ENCODE peak calls at places on chromosomes 2 and 18, in four cellular contexts. C is breast epithelium, J is aorta, P is small intestine. G is an unnamed sample.

GRCh38 chr2:232039086-232039485 is 77.6 kb downstream of the DIS3L2 start:
- DNase-seq in J (no peak), C (no peak), P (no peak), G (no peak)

GRCh38 chr2:24918326-24919099 is 1.5 kb downstream of the ADCY3 start:
- DNase-seq in P (no peak), C (no peak), J (no peak), G (no peak)

GRCh38 chr2:127695491-127696472 is 5.5 kb upstream of the SFT2D3 start:
- DNase-seq in C (no peak), P (peak; percentile 54), J (peak; percentile 74), G (no peak)

GRCh38 chr2:110726285-110726684 is 6.1 kb upstream of the ACOXL start:
- DNase-seq in C (no peak), P (no peak), J (no peak), G (no peak)

GRCh38 chr2:234836251-234836650 is 115.6 kb upstream of the SH3BP4 start:
- DNase-seq in C (no peak), P (no peak), J (no peak), G (no peak)

GRCh38 chr2:200086911-200087310 is 131.5 kb downstream of the MAIP1 start:
- DNase-seq in J (no peak), P (peak; percentile 9), C (no peak), G (no peak)

GRCh38 chr2:120367649-120368048 is 21.7 kb downstream of the INHBB start:
- DNase-seq in J (peak; percentile 17), P (no peak), C (no peak), G (no peak)

GRCh38 chr2:30721241-30721640 is 86.0 kb downstream of the CAPN13 start:
- DNase-seq in C (no peak), J (no peak), P (no peak), G (no peak)

GRCh38 chr2:168686485-168687191 is 115.8 kb upstream of the NOSTRIN start:
- DNase-seq in C (no peak), P (no peak), J (no peak), G (no peak)

GRCh38 chr2:120867290-120868231 is 131.9 kb downstream of the GLI2 start:
- DNase-seq in P (no peak), C (no peak), J (peak; percentile 91), G (no peak)

GRCh38 chr2:140786585-140786984 is 1344.2 kb downstream of the LRP1B start:
- DNase-seq in J (no peak), C (no peak), P (no peak), G (no peak)

GRCh38 chr2:191389288-191389687 is 144.1 kb downstream of the MYO1B start:
- DNase-seq in C (no peak), P (no peak), J (no peak), G (no peak)
- H3K27ac ChIP-seq in C (no peak overlapping the region), P (no peak overlapping the region), J (no peak overlapping the region), G (no peak overlapping the region)

GRCh38 chr2:95306306-95306895 is 9.3 kb downstream of the KCNIP3 start:
- DNase-seq in C (no peak), J (no peak), P (no peak), G (no peak)
- H3K27ac ChIP-seq in C (peak overlapping the region; percentile 50), J (no peak overlapping the region), P (no peak overlapping the region), G (no peak overlapping the region)

DNA sequence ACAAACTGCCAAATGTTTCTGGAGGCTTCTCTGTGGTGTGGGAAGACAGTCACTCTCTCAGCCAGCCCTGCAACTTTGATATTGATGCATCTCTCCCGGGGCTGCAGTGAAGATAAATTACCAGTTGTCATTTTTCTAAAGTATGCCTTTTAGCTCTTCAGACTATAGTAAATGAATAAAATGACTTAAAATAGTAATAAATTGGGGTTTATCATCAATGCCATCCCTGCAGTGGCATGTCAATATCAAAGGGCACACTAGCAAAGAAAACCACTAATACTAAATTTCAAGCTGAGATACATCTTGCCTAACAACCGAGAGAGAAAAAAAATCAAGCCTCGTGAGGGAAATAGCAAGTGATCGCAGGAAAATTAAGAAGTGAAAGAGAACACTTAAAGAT is 749.5 kb upstream of the SLC39A10 start:
- DNase-seq in C (no peak), P (no peak), J (no peak), G (no peak)
- H3K27ac ChIP-seq in C (no peak overlapping the region), P (no peak overlapping the region), J (no peak overlapping the region), G (no peak overlapping the region)

DNA sequence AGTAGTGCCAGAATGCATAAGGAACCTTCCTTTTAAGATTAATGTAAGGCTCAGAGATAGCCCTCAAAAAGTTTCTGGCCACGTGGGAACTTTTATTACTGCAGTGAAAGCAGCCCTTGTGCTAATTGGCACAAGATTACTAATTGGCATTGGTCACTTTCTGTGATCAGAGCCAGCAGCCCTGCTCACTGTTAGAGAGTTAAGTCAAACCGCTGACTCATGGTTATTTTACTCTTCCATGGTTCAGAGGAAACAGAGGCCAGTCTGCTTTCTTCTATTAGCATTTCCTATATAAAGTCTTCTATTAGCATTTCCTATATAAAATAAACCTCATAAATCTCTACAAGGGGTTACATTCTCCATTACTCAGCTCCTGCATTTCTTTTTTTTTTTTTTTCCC is 1.5 kb upstream of the SLC35G4 start:
- DNase-seq in J (no peak), C (no peak), P (no peak), G (no peak)
- H3K27ac ChIP-seq in J (no peak overlapping the region), C (no peak overlapping the region), P (no peak overlapping the region), G (no peak overlapping the region)

DNA sequence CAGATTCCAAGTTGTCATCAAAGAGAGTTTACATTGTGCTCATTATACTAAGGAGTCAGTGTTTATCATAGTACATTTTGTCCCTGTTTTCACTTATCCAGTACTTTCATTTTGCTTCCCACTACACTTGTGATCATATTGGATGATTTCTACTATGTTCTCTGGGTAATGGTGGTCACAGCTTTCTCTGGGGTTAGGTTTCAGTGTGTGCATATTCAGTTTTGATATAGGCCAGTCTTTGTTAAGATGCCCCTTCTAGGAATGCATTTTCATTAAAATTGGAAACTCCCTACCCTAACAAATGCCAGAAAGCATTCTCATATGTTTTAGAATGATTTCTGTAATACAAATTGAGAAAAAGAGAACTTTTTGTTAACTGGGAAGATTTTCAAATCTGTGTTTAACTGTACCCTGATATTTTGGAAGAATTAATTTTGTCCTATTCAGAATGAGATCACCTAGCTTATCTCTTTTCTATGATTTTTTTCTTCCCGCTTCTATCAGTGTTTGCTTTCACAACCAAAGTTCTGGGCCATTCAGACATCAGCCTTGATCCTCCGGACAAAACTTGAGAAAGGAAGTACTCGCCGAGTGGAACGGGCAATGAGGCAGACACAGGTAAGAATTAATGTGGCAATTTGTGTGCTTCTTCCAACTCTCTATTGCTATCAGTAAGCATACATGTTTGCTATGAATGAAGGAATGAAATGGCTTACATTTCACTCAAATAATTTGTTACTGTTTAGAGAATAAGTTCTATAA is 74.6 kb downstream of the TTC27 start:
- DNase-seq in C (no peak), P (no peak), J (no peak), G (no peak)
- H3K27ac ChIP-seq in C (no peak overlapping the region), P (no peak overlapping the region), J (no peak overlapping the region), G (no peak overlapping the region)

GRCh38 chr2:121974919-121975654 is 219.6 kb downstream of the TSN start:
- DNase-seq in J (peak; percentile 63), P (peak; percentile 78), C (no peak), G (no peak)

GRCh38 chr2:121972203-121972602 is 216.8 kb downstream of the TSN start:
- DNase-seq in P (no peak), C (no peak), J (no peak), G (no peak)

GRCh38 chr2:121976912-121977311 is 221.5 kb downstream of the TSN start:
- DNase-seq in J (no peak), C (no peak), P (no peak), G (no peak)

DNA sequence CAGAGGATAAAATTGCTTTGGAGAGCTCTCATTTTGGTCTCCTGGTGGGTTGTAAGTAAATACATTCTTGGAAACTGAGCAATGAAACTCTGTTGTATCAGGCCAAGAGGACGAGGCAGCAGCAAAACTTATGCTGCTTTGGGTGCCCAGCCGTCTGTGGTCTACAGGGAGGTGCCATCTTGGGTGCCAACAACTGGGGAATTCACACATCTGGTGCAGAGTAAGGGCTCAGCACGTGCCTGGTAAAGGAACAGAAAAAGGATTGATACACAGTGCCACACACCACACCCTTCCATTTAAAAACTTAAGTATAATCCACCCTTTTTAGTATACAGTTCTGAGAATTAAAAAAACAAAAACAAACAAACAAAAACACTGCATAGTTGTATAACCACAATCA is 221.9 kb downstream of the TSN start:
- DNase-seq in J (no peak), P (no peak), C (no peak), G (no peak)
- H3K27ac ChIP-seq in J (no peak overlapping the region), P (no peak overlapping the region), C (no peak overlapping the region), G (no peak overlapping the region)

GRCh38 chr2:28327596-28327962 is 65.1 kb upstream of the FOSL2 start:
- DNase-seq in C (no peak), J (no peak), P (no peak), G (no peak)
- H3K27ac ChIP-seq in C (peak overlapping the region; percentile 82), J (no peak overlapping the region), P (peak overlapping the region; percentile 8), G (no peak overlapping the region)